ENCODE peak calls at places on chromosomes 11 and 22, in five cellular contexts. A is NCI-H146; M is activated gamma-delta T cell treated with Interleukin-2 at 50 U/mL for 16 hours; X is neural crest cell; D is activated naive CD4-positive, alpha-beta T cell. U is an unnamed sample.

GRCh38 chr11:29063630-29064361 is 953.0 kb downstream of the KCNA4 start:
- DNase-seq in X (no peak), D (no peak), A (no peak), M (no peak), U (no peak)

GRCh38 chr11:1519028-1519736 is 32.6 kb upstream of the MOB2 start:
- DNase-seq in D (no peak), M (no peak), A (no peak), X (no peak), U (no peak)

GRCh38 chr11:135027461-135027860 is 615.4 kb upstream of the B3GAT1 start:
- DNase-seq in X (peak), D (no peak), A (no peak), M (no peak), U (peak)

GRCh38 chr11:7892059-7892699 is 38.9 kb downstream of the OR10A6 start:
- DNase-seq in X (no peak), D (no peak), A (no peak), M (no peak), U (no peak)

GRCh38 chr11:112734207-112734606 is 227.0 kb upstream of the NCAM1 start:
- DNase-seq in D (no peak), X (peak), M (no peak), A (no peak), U (peak)

GRCh38 chr11:12868315-12869073 is 140.6 kb upstream of the RASSF10 start:
- DNase-seq in X (no peak), D (no peak), M (no peak), A (no peak), U (no peak)

GRCh38 chr11:46491661-46492331 is 100.2 kb upstream of the CHRM4 start:
- DNase-seq in X (no peak), M (no peak), A (no peak), D (no peak), U (no peak)

GRCh38 chr11:76770642-76771445 is 12.3 kb upstream of the TSKU start:
- DNase-seq in X (no peak), M (no peak), D (no peak), A (no peak), U (no peak)

GRCh38 chr22:22386602-22387385 is 121.7 kb downstream of the ZNF280B start:
- DNase-seq in A (peak), M (no peak), X (no peak), D (no peak), U (no peak)

GRCh38 chr22:45291061-45291930 is 6.5 kb downstream of the UPK3A start:
- DNase-seq in X (no peak), M (no peak), A (no peak), D (no peak), U (no peak)

GRCh38 chr11:92180226-92180625 is 44.4 kb upstream of the FAT3 start:
- DNase-seq in D (no peak), X (no peak), A (no peak), M (no peak), U (no peak)

GRCh38 chr22:23376256-23376655 is 195.9 kb downstream of the BCR start:
- DNase-seq in M (no peak), X (no peak), D (no peak), A (peak), U (peak)

GRCh38 chr11:116078101-116078561 is 573.9 kb upstream of the CADM1 start:
- DNase-seq in M (no peak), A (peak), X (peak), D (no peak), U (no peak)

GRCh38 chr11:108709741-108710140 is 44.9 kb downstream of the DDX10 start:
- DNase-seq in A (no peak), D (no peak), X (no peak), M (no peak), U (no peak)

GRCh38 chr22:38754247-38755154 is 1.3 kb downstream of the SUN2 start:
- DNase-seq in A (peak), D (no peak), X (no peak), M (no peak), U (peak)

GRCh38 chr22:21078916-21079315 is 33.2 kb downstream of the LRRC74B start:
- DNase-seq in D (no peak), M (no peak), X (no peak), A (no peak), U (no peak)

GRCh38 chr11:48154162-48154561 is 62.4 kb upstream of the OR4B1 start:
- DNase-seq in D (no peak), A (no peak), X (no peak), M (no peak), U (no peak)

GRCh38 chr22:43315687-43316217 is 27.4 kb downstream of the SCUBE1 start:
- DNase-seq in D (no peak), X (no peak), M (no peak), A (peak), U (no peak)

GRCh38 chr11:102727890-102728289 is 3.1 kb upstream of the MMP8 start:
- DNase-seq in D (no peak), M (no peak), A (no peak), X (no peak), U (no peak)

GRCh38 chr11:130189492-130190210 is 30.1 kb downstream of the ST14 start:
- DNase-seq in M (no peak), D (no peak), A (no peak), X (no peak), U (no peak)

GRCh38 chr22:19492504-19493174 is 12.9 kb downstream of the CDC45 start:
- DNase-seq in X (no peak), A (no peak), D (no peak), M (no peak), U (no peak)

GRCh38 chr11:66607126-66607834 is 9.2 kb upstream of the RBM14 start:
- DNase-seq in M (no peak), X (no peak), D (no peak), A (no peak), U (no peak)

GRCh38 chr11:57566564-57567209 is 785 bp downstream of the UBE2L6 start:
- DNase-seq in A (no peak), M (no peak), X (no peak), D (no peak), U (no peak)

GRCh38 chr11:77054018-77054417 is 12.8 kb upstream of the CAPN5 start:
- DNase-seq in M (no peak), A (no peak), X (no peak), D (no peak), U (no peak)